ENCODE peak calls at places on chromosomes 2 and 18, in seven cellular contexts. U is CD4-positive, alpha-beta memory T cell; Z is endodermal cell; R is sigmoid colon; W is small intestine; N is right lobe of liver; P is breast epithelium. B is an unnamed sample.

GRCh38 chr2:217685255-217685605 is 317.6 kb downstream of the TNS1 start:
- DNase-seq in U (no peak), Z (peak; percentile 77), R (peak; percentile 77), W (no peak), N (peak; percentile 59), P (peak; percentile 62), B (peak; percentile 29)

GRCh38 chr2:9847140-9847539 is 3.9 kb downstream of the TAF1B start:
- DNase-seq in U (no peak), Z (no peak), R (no peak), W (no peak), N (no peak), P (no peak), B (no peak)

GRCh38 chr2:235444101-235444597 is 49.7 kb upstream of the AGAP1 start:
- DNase-seq in U (no peak), Z (peak; percentile 58), R (no peak), W (peak; percentile 66), N (no peak), P (peak; percentile 70), B (no peak)

GRCh38 chr2:119174216-119174992 is 15.9 kb upstream of the C1QL2 start:
- DNase-seq in U (peak; percentile 36), Z (peak; percentile 91), R (no peak), W (peak; percentile 40), N (peak; percentile 54), P (no peak), B (peak; percentile 52)

GRCh38 chr2:122194546-122194945 is 439.1 kb downstream of the TSN start:
- DNase-seq in U (no peak), Z (no peak), R (no peak), W (no peak), N (no peak), P (no peak), B (no peak)

GRCh38 chr2:159879061-159879604 is 81.1 kb upstream of the CD302 start:
- DNase-seq in U (no peak), Z (no peak), R (no peak), W (no peak), N (no peak), P (no peak), B (no peak)

GRCh38 chr2:46499392-46499785 is 20.0 kb downstream of the TMEM247 start:
- DNase-seq in U (no peak), Z (no peak), R (no peak), W (no peak), N (no peak), P (no peak), B (no peak)

GRCh38 chr2:200393191-200393590 is 86.7 kb downstream of the SPATS2L start:
- DNase-seq in U (no peak), Z (no peak), R (no peak), W (no peak), N (no peak), P (no peak), B (no peak)

GRCh38 chr2:37895135-37895534 is 30.0 kb upstream of the RMDN2 start:
- DNase-seq in U (no peak), Z (no peak), R (no peak), W (no peak), N (no peak), P (no peak), B (no peak)

DNA sequence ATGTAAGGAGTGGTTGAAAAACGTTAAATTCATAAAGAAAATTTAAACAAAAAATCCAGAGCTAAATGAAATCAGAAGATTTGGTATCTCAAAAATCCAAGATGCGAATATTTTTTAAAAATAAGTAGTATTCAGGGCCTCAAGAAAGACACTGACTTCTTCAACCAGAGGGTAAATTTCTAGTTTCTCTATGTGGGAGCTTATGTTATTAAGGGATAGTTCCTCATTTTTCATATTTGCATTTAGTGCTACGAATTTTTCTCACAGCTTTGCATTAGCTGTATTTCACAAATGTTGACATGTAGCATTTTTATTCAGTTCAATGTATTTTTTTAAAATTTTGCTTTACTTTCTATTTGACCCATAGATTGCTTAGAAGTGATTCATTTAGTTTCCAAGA is 454.7 kb downstream of the CBLN2 start:
- DNase-seq in U (no peak), Z (no peak), R (no peak), W (no peak), N (no peak), P (no peak), B (no peak)
- H3K9me3 ChIP-seq in U (no peaks in the 10 kb centered on the region), Z (peaks cover 29% of the 10 kb centered on the region), R (no peaks in the 10 kb centered on the region), W (no peaks in the 10 kb centered on the region), N (no peaks in the 10 kb centered on the region), P (no peaks in the 10 kb centered on the region), B (no peaks in the 10 kb centered on the region)

DNA sequence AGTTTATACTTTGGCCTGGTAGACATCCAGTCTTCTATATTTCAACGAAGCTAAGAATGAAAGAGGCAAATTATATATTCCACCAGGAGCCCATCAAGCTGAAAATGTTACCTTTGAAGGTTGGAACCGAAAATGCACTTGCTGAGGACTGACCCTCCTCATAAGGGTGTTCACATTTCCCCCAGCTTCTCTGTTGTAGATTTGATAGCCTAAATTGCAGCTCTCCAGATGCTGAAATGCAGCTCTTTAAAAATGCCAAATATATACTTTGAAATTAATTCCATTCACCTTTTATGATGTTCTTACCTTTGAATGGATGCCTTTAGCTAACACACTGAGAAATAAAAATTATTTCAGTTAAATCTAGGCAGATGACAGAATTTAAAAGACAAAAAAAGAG is 1.8 kb upstream of the FIGN start:
- DNase-seq in U (no peak), Z (no peak), R (no peak), W (no peak), N (no peak), P (no peak), B (no peak)
- H3K4me3 ChIP-seq in U (no peak overlapping the region), Z (peak overlapping the region; percentile 96), R (no peak overlapping the region), W (no peak overlapping the region), N (no peak overlapping the region), P (no peak overlapping the region), B (no peak overlapping the region)

GRCh38 chr18:35602193-35602820 is 20.8 kb downstream of the GALNT1 start:
- DNase-seq in U (no peak), Z (no peak), R (no peak), W (no peak), N (no peak), P (no peak), B (no peak)
- H3K9me3 ChIP-seq in U (no peaks in the 10 kb centered on the region), Z (peaks cover 47% of the 10 kb centered on the region), R (no peaks in the 10 kb centered on the region), W (peaks cover 2% of the 10 kb centered on the region), N (no peaks in the 10 kb centered on the region), P (peaks cover 27% of the 10 kb centered on the region), B (peaks cover 17% of the 10 kb centered on the region)

GRCh38 chr2:64327510-64328414 is 126.2 kb upstream of the LGALSL start:
- DNase-seq in U (peak; percentile 60), Z (peak; percentile 68), R (peak; percentile 73), W (no peak), N (no peak), P (no peak), B (peak; percentile 33)
- H3K4me3 ChIP-seq in U (peak overlapping the region; percentile 32), Z (no peak overlapping the region), R (peak overlapping the region; percentile 6), W (no peak overlapping the region), N (no peak overlapping the region), P (no peak overlapping the region), B (peak overlapping the region; percentile 8)

B was measured in transverse colon.